ENCODE peak calls at places on chromosomes 5 and 9, in five cellular contexts. R, M, E, H and L are unnamed samples.

GRCh38 chr5:133644000-133644865 is 31.9 kb upstream of the FSTL4 start:
- DNase-seq in R (peak), M (no peak), E (no peak), H (no peak), L (no peak)

GRCh38 chr5:79001471-79001870 is 16.4 kb upstream of the ARSB start:
- DNase-seq in R (no peak), M (no peak), E (no peak), H (no peak), L (peak)

GRCh38 chr9:78575791-78576190 is 278.9 kb downstream of the PSAT1 start:
- DNase-seq in R (peak), M (no peak), E (peak), H (no peak), L (no peak)

GRCh38 chr5:13625616-13626198 is 318.8 kb downstream of the DNAH5 start:
- DNase-seq in R (no peak), M (no peak), E (peak), H (no peak), L (no peak)

GRCh38 chr9:83981126-83981871 is 694 bp downstream of the RMI1 start:
- DNase-seq in R (peak), M (peak), E (peak), H (no peak), L (peak)

GRCh38 chr5:39080597-39081204 is 6.5 kb upstream of the RICTOR start:
- DNase-seq in R (peak), M (peak), E (peak), H (no peak), L (peak)

GRCh38 chr9:2145746-2146145 is 130.6 kb downstream of the SMARCA2 start:
- DNase-seq in R (no peak), M (no peak), E (no peak), H (no peak), L (no peak)

GRCh38 chr9:27112235-27112634 is 3.2 kb downstream of the TEK start:
- DNase-seq in R (no peak), M (no peak), E (no peak), H (no peak), L (no peak)

GRCh38 chr5:31478901-31479300 is 53.0 kb downstream of the DROSHA start:
- DNase-seq in R (no peak), M (no peak), E (no peak), H (no peak), L (peak)

GRCh38 chr9:25678147-25678666 is at the start of gene TUSC1:
- DNase-seq in R (peak), M (peak), E (peak), H (peak), L (peak)

GRCh38 chr9:78428640-78429039 is 131.7 kb downstream of the PSAT1 start:
- DNase-seq in R (no peak), M (no peak), E (no peak), H (no peak), L (no peak)

GRCh38 chr5:14105717-14106435 is 37.3 kb upstream of the TRIO start:
- DNase-seq in R (no peak), M (no peak), E (peak), H (no peak), L (peak)

GRCh38 chr9:81979196-81979595 is 9.4 kb upstream of the SPATA31D1 start:
- DNase-seq in R (no peak), M (no peak), E (peak), H (no peak), L (no peak)

GRCh38 chr5:6576861-6577501 is 55.9 kb downstream of the NSUN2 start:
- DNase-seq in R (peak), M (peak), E (peak), H (no peak), L (peak)

GRCh38 chr9:80873861-80874260 is 815.5 kb downstream of the TLE1 start:
- DNase-seq in R (no peak), M (no peak), E (peak), H (no peak), L (peak)

GRCh38 chr9:36398745-36399144 is 1.3 kb downstream of the RNF38 start:
- DNase-seq in R (no peak), M (no peak), E (peak), H (no peak), L (peak)
- H3K4me3 ChIP-seq in R (peak), M (peak), E (peak), H (peak), L (peak)

GRCh38 chr9:134320195-134320885 is 5.9 kb upstream of the RXRA start:
- DNase-seq in R (peak), M (peak), E (no peak), H (no peak), L (no peak)
- H3K4me3 ChIP-seq in R (no peak), M (no peak), E (no peak), H (no peak), L (no peak)

GRCh38 chr5:65805082-65805481 is 83.1 kb downstream of the NLN start:
- DNase-seq in R (no peak), M (no peak), E (no peak), H (no peak), L (no peak)

GRCh38 chr5:65811004-65811403 is 89.0 kb downstream of the NLN start:
- DNase-seq in R (no peak), M (no peak), E (peak), H (no peak), L (no peak)

GRCh38 chr5:65809817-65810531 is 88.0 kb downstream of the NLN start:
- DNase-seq in R (no peak), M (no peak), E (peak), H (peak), L (peak)

GRCh38 chr5:65808818-65809217 is 86.8 kb downstream of the NLN start:
- DNase-seq in R (no peak), M (no peak), E (peak), H (no peak), L (peak)

DNA sequence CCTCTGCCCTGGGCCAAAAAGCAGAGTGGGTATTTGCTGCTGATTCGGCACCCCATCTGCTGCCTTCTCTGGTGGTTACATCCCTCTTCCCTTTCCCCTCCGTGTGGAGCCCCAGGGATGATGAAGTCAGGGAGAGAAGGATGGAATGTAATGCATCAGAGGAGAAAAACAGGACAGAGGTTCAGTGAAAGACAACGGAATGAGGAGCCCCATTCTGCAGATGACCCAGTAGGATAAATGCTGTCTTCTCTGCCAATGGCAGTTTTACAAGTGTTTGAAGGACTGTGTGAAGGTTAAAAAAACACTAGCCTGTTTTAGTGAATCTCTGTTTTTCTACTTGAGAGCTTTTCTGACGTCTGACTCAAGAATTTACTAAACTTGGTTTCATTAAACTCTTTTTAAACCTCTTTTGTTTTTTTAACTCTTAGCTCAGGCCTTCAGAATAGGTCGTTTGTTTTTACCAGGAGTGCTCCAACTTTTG is 86.3 kb downstream of the NLN start:
- DNase-seq in R (no peak), M (no peak), E (peak), H (no peak), L (peak)
- H3K4me3 ChIP-seq in R (no peak), M (no peak), E (no peak), H (no peak), L (no peak)

DNA sequence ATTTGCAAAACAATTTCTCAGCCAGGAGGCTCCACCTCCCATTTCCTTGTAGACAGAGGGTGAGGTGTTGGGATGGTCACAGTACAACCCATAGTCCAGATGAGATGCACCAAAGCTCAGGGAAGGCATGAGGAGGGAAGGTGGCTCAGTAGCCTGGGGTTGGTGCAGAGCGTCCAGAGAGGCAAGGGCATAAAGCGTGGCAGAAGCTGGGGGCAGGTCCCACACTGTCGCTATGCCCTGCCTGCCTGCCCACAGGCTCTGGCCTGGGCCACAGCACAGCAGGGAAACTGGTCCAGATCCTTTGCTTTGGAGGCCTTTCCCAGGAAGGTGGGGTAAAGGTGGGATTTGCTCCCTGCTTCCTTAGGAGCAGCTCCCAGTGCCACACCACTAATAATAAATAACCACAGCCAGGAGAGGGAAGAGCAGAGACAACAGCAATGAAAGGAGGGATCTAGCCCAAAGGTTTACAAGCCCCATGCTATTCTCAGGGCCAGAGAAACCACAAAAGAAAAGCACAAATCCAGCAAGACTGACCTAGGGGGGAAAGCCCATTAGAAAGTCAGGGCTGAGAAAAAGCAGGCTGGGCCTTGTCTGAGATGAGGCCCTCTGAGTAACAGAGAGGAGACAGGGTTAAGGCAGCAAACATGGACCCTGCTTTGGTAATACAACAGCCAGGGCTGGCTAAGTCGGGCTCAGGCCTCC is 27.2 kb downstream of the PCDHGC5 start:
- DNase-seq in R (no peak), M (no peak), E (no peak), H (no peak), L (no peak)
- H3K4me3 ChIP-seq in R (no peak), M (no peak), E (no peak), H (no peak), L (no peak)

DNA sequence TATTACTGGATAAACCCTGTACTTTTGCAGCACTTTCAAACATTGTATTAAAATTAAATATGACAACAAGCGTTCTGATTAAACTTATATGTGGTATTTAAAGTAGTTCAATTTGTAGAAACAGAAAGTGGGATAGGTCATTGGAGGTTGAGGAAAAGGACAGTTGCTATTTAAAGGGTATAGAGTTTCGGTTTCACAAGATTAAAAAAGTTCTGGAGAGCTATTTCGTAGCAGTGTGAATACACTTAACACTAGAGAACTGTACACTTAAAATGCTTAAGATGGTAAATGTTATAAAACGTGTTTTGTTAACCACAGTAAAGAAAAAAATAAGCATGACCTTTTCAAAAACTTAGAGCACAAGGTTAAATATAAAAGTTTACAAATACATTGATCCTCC is 382.1 kb downstream of the BRINP1 start:
- DNase-seq in R (no peak), M (no peak), E (no peak), H (no peak), L (no peak)
- H3K4me3 ChIP-seq in R (no peak), M (no peak), E (no peak), H (no peak), L (no peak)

GRCh38 chr5:178683758-178684157 is 46.7 kb downstream of the ZNF354A start:
- DNase-seq in R (no peak), M (no peak), E (no peak), H (no peak), L (no peak)

GRCh38 chr5:178688551-178688950 is 41.9 kb downstream of the ZNF354A start:
- DNase-seq in R (no peak), M (no peak), E (no peak), H (no peak), L (no peak)

GRCh38 chr5:178690208-178690607 is 40.3 kb downstream of the ZNF354A start:
- DNase-seq in R (no peak), M (no peak), E (no peak), H (no peak), L (no peak)

GRCh38 chr5:178685386-178686059 is 44.9 kb downstream of the ZNF354A start:
- DNase-seq in R (no peak), M (no peak), E (no peak), H (no peak), L (no peak)
- H3K4me3 ChIP-seq in R (no peak), M (no peak), E (no peak), H (no peak), L (no peak)

DNA sequence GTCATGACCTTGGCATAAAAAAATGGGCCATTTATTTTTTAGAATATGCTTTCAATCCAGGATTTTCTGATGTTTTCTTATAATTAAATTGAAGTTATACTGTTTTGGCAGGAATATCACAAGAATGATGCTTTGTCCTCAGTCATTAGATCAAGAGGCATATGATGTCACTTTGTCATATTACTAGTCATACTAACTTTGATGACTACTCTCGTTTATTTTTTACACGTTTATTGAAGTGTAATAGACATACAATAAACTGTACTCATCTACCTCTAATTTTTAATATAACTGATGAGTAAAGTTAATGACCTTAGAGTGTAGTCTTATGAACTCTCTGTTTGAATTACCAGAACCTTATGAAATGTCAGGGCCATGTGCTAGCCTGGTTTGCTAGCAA is 56.4 kb downstream of the PBX3 start:
- DNase-seq in R (no peak), M (no peak), E (no peak), H (no peak), L (no peak)
- H3K4me3 ChIP-seq in R (no peak), M (no peak), E (no peak), H (no peak), L (no peak)

GRCh38 chr9:133794006-133794760 is 56.0 kb upstream of the SARDH start:
- DNase-seq in R (no peak), M (no peak), E (no peak), H (no peak), L (no peak)

GRCh38 chr9:133795049-133795448 is 56.9 kb upstream of the SARDH start:
- DNase-seq in R (no peak), M (no peak), E (no peak), H (no peak), L (no peak)

GRCh38 chr9:133792721-133793470 is 54.7 kb upstream of the SARDH start:
- DNase-seq in R (peak), M (peak), E (peak), H (peak), L (peak)

GRCh38 chr9:133791735-133792649 is 53.8 kb upstream of the SARDH start:
- DNase-seq in R (no peak), M (no peak), E (no peak), H (no peak), L (no peak)

GRCh38 chr9:133793471-133793870 is 55.3 kb upstream of the SARDH start:
- DNase-seq in R (no peak), M (no peak), E (no peak), H (no peak), L (no peak)
- H3K4me3 ChIP-seq in R (no peak), M (no peak), E (no peak), H (no peak), L (no peak)